ENCODE peak calls at places on chromosomes 2 and 18, in five cellular contexts. Q, N, R, B and M are unnamed samples.

GRCh38 chr2:102758433-102758832 is 3.4 kb upstream of the TMEM182 start:
- DNase-seq in Q (no peak), B (no peak), R (no peak), N (no peak), M (no peak)

GRCh38 chr2:174774828-174775227 is 10.6 kb upstream of the CHRNA1 start:
- DNase-seq in B (no peak), R (no peak), N (no peak), Q (no peak), M (no peak)

GRCh38 chr2:10141736-10142639 is 19.4 kb downstream of the RRM2 start:
- DNase-seq in N (no peak), Q (no peak), R (no peak), B (peak), M (no peak)

GRCh38 chr2:123512547-123512946 is 512.5 kb upstream of the CNTNAP5 start:
- DNase-seq in B (no peak), R (no peak), N (no peak), Q (no peak), M (peak)

GRCh38 chr2:231039821-231040364 is 2.6 kb downstream of the C2orf72 start:
- DNase-seq in B (no peak), R (no peak), N (no peak), Q (no peak), M (no peak)

GRCh38 chr18:58788971-58789797 is 75.5 kb upstream of the ZNF532 start:
- DNase-seq in R (no peak), N (peak), Q (peak), B (peak), M (no peak)

GRCh38 chr2:196959750-196960392 is 33.4 kb upstream of the PGAP1 start:
- DNase-seq in B (no peak), R (no peak), N (no peak), Q (peak), M (no peak)

GRCh38 chr2:85999131-85999831 is 106.4 kb downstream of the POLR1A start:
- DNase-seq in Q (peak), N (peak), B (peak), R (no peak), M (no peak)

GRCh38 chr2:207561386-207562080 is 31.8 kb downstream of the CREB1 start:
- DNase-seq in Q (no peak), R (no peak), B (no peak), N (peak), M (no peak)

GRCh38 chr2:126650994-126651393 is 5.0 kb upstream of the GYPC start:
- DNase-seq in N (no peak), B (no peak), R (no peak), Q (no peak), M (no peak)

GRCh38 chr18:62236252-62236651 is 49.2 kb downstream of the RELCH start:
- DNase-seq in N (no peak), R (no peak), B (no peak), Q (no peak), M (no peak)

GRCh38 chr18:22347624-22348511 is 69.8 kb downstream of the CTAGE1 start:
- DNase-seq in B (peak), Q (peak), N (peak), R (peak), M (no peak)

GRCh38 chr2:86087936-86088850 is 17.5 kb downstream of the POLR1A start:
- DNase-seq in R (no peak), Q (no peak), B (no peak), N (no peak), M (no peak)

GRCh38 chr2:168097431-168097830 is 150.0 kb downstream of the STK39 start:
- DNase-seq in N (no peak), Q (no peak), R (no peak), B (no peak), M (peak)

GRCh38 chr2:101007415-101008345 is 5.6 kb downstream of the RPL31 start:
- DNase-seq in Q (no peak), B (no peak), R (no peak), N (no peak), M (no peak)

GRCh38 chr2:167981945-167982344 is 265.4 kb downstream of the STK39 start:
- DNase-seq in N (no peak), R (no peak), B (no peak), Q (no peak), M (no peak)

GRCh38 chr2:64086347-64087082 is 57.7 kb downstream of the PELI1 start:
- DNase-seq in N (no peak), R (no peak), B (no peak), Q (no peak), M (no peak)

GRCh38 chr2:46967990-46968647 is 52.5 kb upstream of the MCFD2 start:
- DNase-seq in N (peak), B (no peak), Q (peak), R (no peak), M (peak)

GRCh38 chr2:1634681-1635341 is 109.5 kb downstream of the PXDN start:
- DNase-seq in N (no peak), B (no peak), R (no peak), Q (no peak), M (no peak)
- H3K27ac ChIP-seq in N (no peak), B (no peak), R (no peak), Q (no peak), M (no peak)

GRCh38 chr2:25276569-25277465 is 64.9 kb downstream of the DNMT3A start:
- DNase-seq in B (peak), R (no peak), N (no peak), Q (no peak), M (no peak)
- H2BK120ac ChIP-seq in B (no peak), R (peak), N (no peak), Q (no peak), M (peak)

GRCh38 chr18:43267818-43268217 is 9.5 kb downstream of the SYT4 start:
- DNase-seq in N (no peak), Q (no peak), B (no peak), R (no peak), M (no peak)
- H2AFZ ChIP-seq in N (no peak), Q (no peak), B (no peak), R (no peak), M (no peak)

GRCh38 chr2:48566582-48566981 is 36.6 kb downstream of the STON1 start:
- DNase-seq in B (no peak), R (no peak), N (peak), Q (no peak), M (peak)
- H3K27ac ChIP-seq in B (no peak), R (no peak), N (no peak), Q (no peak), M (no peak)

GRCh38 chr2:7911196-7911595 is 770.7 kb upstream of the ID2 start:
- DNase-seq in Q (no peak), N (no peak), B (no peak), R (no peak), M (no peak)

GRCh38 chr2:7916670-7917069 is 765.2 kb upstream of the ID2 start:
- DNase-seq in R (no peak), B (no peak), Q (no peak), N (no peak), M (no peak)

GRCh38 chr2:7913956-7914355 is 767.9 kb upstream of the ID2 start:
- DNase-seq in Q (peak), N (no peak), B (no peak), R (no peak), M (no peak)

GRCh38 chr2:7919510-7919909 is 762.3 kb upstream of the ID2 start:
- DNase-seq in Q (no peak), B (no peak), N (no peak), R (no peak), M (no peak)

DNA sequence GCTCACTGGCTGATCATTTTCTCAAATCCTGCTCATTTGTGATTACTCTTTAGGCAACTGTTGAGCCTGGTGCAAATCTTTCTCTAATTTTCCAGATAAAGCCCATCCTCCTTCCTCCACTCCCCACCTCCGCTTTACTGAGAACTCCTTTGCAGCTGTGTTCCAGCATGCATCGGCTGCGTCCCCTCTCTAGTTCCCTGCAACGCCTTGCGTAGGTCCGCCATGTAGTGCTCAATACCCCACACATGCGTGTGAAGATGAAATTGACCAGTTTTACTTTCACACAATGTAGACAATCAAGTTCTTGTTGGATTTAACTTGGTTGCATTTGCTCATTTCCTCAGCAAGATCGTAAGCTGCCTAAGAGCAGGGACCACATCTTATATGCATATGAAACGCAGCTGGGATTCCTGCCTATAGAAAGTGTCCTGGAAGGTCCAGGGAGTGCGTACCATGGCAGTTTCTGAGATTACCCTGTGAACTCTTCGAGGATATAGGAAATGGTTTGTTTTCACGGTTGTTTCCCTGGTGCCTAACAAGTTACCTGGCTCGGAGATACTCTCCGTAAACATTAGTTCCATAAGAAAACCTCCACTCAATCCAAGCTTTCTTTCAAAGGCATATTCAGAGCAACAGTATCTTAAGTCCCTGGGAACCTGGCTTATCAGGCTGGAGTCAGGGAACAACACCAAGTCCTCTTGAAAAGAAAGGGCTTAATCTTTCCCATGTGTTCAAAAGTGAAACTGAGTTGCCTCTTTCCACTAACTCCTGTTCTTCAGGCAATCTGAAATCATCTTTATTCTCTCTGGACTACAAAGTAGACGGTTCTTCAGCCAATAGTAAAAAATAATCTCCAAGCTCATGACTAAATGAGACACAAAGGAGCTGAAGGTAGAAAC is 766.3 kb upstream of the ID2 start:
- DNase-seq in R (no peak), N (peak), Q (no peak), B (no peak), M (no peak)
- H2BK120ac ChIP-seq in R (no peak), N (no peak), Q (no peak), B (no peak), M (no peak)